ENCODE peak calls at places on chromosomes 5 and 9, in six cellular contexts. One of them, this sample, is unnamed.

GRCh38 chr9:131734165-131734610 is 5.7 kb downstream of the RAPGEF1 start:
- DNase-seq in WTC11: no peak
- DNase-seq in CD8-positive, alpha-beta T cell: peak
- DNase-seq in body of pancreas: peak
- DNase-seq in esophagus muscularis mucosa: no peak
- DNase-seq in lower leg skin: no peak
- DNase-seq in this sample: no peak

GRCh38 chr5:144237851-144238250 is 67.2 kb downstream of the KCTD16 start:
- DNase-seq in body of pancreas: peak
- DNase-seq in esophagus muscularis mucosa: no peak
- DNase-seq in WTC11: no peak
- DNase-seq in lower leg skin: no peak
- DNase-seq in CD8-positive, alpha-beta T cell: no peak
- DNase-seq in this sample: peak

GRCh38 chr9:18493361-18494015 is 19.5 kb downstream of the ADAMTSL1 start:
- DNase-seq in WTC11: no peak
- DNase-seq in lower leg skin: no peak
- DNase-seq in body of pancreas: no peak
- DNase-seq in esophagus muscularis mucosa: no peak
- DNase-seq in CD8-positive, alpha-beta T cell: no peak
- DNase-seq in this sample: peak

GRCh38 chr5:77546-77945 is 14.4 kb upstream of the PLEKHG4B start:
- DNase-seq in WTC11: no peak
- DNase-seq in body of pancreas: no peak
- DNase-seq in CD8-positive, alpha-beta T cell: no peak
- DNase-seq in lower leg skin: no peak
- DNase-seq in esophagus muscularis mucosa: peak
- DNase-seq in this sample: no peak

GRCh38 chr5:133460172-133460758 is 152.1 kb downstream of the FSTL4 start:
- DNase-seq in WTC11: peak
- DNase-seq in body of pancreas: no peak
- DNase-seq in lower leg skin: no peak
- DNase-seq in esophagus muscularis mucosa: no peak
- DNase-seq in CD8-positive, alpha-beta T cell: no peak
- DNase-seq in this sample: no peak

GRCh38 chr9:87570000-87570834 is 72.5 kb downstream of the DAPK1 start:
- DNase-seq in WTC11: no peak
- DNase-seq in lower leg skin: no peak
- DNase-seq in CD8-positive, alpha-beta T cell: no peak
- DNase-seq in body of pancreas: no peak
- DNase-seq in esophagus muscularis mucosa: no peak
- DNase-seq in this sample: no peak

GRCh38 chr5:24703934-24704333 is 59.2 kb upstream of the CDH10 start:
- DNase-seq in CD8-positive, alpha-beta T cell: no peak
- DNase-seq in esophagus muscularis mucosa: no peak
- DNase-seq in lower leg skin: no peak
- DNase-seq in body of pancreas: no peak
- DNase-seq in WTC11: no peak
- DNase-seq in this sample: no peak

GRCh38 chr9:134891016-134891589 is 10.5 kb downstream of the FCN2 start:
- DNase-seq in lower leg skin: no peak
- DNase-seq in body of pancreas: no peak
- DNase-seq in CD8-positive, alpha-beta T cell: no peak
- DNase-seq in WTC11: peak
- DNase-seq in esophagus muscularis mucosa: peak
- DNase-seq in this sample: no peak

GRCh38 chr9:81822263-81822865 is 105.9 kb upstream of the SPATA31D4 start:
- DNase-seq in esophagus muscularis mucosa: no peak
- DNase-seq in body of pancreas: no peak
- DNase-seq in lower leg skin: no peak
- DNase-seq in CD8-positive, alpha-beta T cell: no peak
- DNase-seq in WTC11: no peak
- DNase-seq in this sample: no peak

GRCh38 chr9:5095795-5096194 is 89.6 kb downstream of the INSL6 start:
- DNase-seq in CD8-positive, alpha-beta T cell: no peak
- DNase-seq in body of pancreas: no peak
- DNase-seq in esophagus muscularis mucosa: no peak
- DNase-seq in WTC11: no peak
- DNase-seq in lower leg skin: no peak
- DNase-seq in this sample: no peak

GRCh38 chr5:132506094-132506692 is 15.6 kb upstream of the IRF1 start:
- DNase-seq in esophagus muscularis mucosa: peak
- DNase-seq in CD8-positive, alpha-beta T cell: no peak
- DNase-seq in lower leg skin: no peak
- DNase-seq in body of pancreas: no peak
- DNase-seq in WTC11: no peak
- DNase-seq in this sample: peak

GRCh38 chr5:17190799-17191391 is 26.5 kb upstream of the BASP1 start:
- DNase-seq in lower leg skin: no peak
- DNase-seq in body of pancreas: no peak
- DNase-seq in WTC11: no peak
- DNase-seq in CD8-positive, alpha-beta T cell: no peak
- DNase-seq in esophagus muscularis mucosa: no peak
- DNase-seq in this sample: peak
- TF ChIP-seq CTCF in lower leg skin: no peak
- TF ChIP-seq CTCF in body of pancreas: no peak
- TF ChIP-seq CTCF in WTC11: no peak
- TF ChIP-seq CTCF in CD8-positive, alpha-beta T cell: no peak
- TF ChIP-seq CTCF in esophagus muscularis mucosa: no peak
- TF ChIP-seq CTCF in this sample: peak

GRCh38 chr9:95938724-95939123 is 63.2 kb downstream of the ERCC6L2 start:
- DNase-seq in WTC11: no peak
- DNase-seq in CD8-positive, alpha-beta T cell: no peak
- DNase-seq in lower leg skin: no peak
- DNase-seq in esophagus muscularis mucosa: no peak
- DNase-seq in body of pancreas: no peak
- DNase-seq in this sample: no peak
- TF ChIP-seq CTCF in WTC11: no peak
- TF ChIP-seq CTCF in CD8-positive, alpha-beta T cell: no peak
- TF ChIP-seq CTCF in lower leg skin: no peak
- TF ChIP-seq CTCF in esophagus muscularis mucosa: no peak
- TF ChIP-seq CTCF in body of pancreas: no peak
- TF ChIP-seq CTCF in this sample: peak

DNA sequence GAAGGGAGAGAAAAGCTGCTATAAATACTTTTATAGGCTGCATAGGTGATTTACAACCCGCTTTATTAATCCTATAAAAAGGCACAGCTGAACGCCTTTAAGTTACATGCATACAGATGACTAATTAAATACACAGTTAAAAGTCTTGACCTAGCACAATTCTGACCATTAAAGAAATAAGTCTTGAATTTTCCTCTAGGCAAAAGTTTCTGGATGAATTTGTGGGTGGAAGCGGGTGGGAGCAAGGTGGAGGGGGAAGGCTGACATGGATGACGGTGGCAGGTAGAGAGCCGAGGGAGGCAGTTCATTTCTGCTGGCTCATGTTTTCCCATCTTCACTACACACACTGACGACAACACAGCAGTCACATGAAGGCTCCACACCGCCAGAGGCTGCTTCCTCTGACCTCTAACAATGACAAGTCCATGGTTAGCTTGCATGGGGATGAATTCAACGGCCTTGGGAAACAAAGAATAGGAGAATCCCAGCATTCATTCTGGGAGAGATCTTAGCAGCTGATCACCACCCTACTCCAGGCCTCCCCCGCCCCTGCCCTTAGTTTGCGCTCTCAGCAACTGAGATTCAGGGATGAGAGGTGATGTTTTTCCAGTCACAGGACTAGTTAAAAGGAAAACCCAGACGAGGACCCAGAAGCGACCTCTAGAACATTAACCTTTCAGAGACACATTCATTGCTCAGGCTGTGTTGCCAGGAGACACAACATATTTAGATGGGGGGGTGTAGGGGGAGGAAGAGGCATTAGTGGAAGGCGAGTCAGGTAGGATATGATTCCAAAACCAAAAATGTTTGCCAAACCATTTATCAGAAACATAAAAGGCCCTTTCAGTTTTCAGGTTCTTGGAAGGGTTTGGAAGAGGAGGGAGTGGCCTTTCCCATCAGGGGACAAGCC is 329.4 kb downstream of the PIK3R1 start:
- DNase-seq in WTC11: no peak
- DNase-seq in lower leg skin: no peak
- DNase-seq in esophagus muscularis mucosa: no peak
- DNase-seq in body of pancreas: no peak
- DNase-seq in CD8-positive, alpha-beta T cell: no peak
- DNase-seq in this sample: no peak
- TF ChIP-seq CTCF in WTC11: no peak
- TF ChIP-seq CTCF in lower leg skin: no peak
- TF ChIP-seq CTCF in esophagus muscularis mucosa: no peak
- TF ChIP-seq CTCF in body of pancreas: no peak
- TF ChIP-seq CTCF in CD8-positive, alpha-beta T cell: no peak
- TF ChIP-seq CTCF in this sample: no peak

GRCh38 chr9:128434340-128434739 is 13.7 kb downstream of the CERCAM start:
- DNase-seq in lower leg skin: no peak
- DNase-seq in CD8-positive, alpha-beta T cell: no peak
- DNase-seq in body of pancreas: no peak
- DNase-seq in esophagus muscularis mucosa: no peak
- DNase-seq in WTC11: no peak
- DNase-seq in this sample: no peak

GRCh38 chr9:128428644-128429504 is 8.2 kb downstream of the CERCAM start:
- DNase-seq in body of pancreas: no peak
- DNase-seq in CD8-positive, alpha-beta T cell: no peak
- DNase-seq in lower leg skin: no peak
- DNase-seq in esophagus muscularis mucosa: no peak
- DNase-seq in WTC11: no peak
- DNase-seq in this sample: no peak

GRCh38 chr9:128424268-128424780 is 3.7 kb downstream of the CERCAM start:
- DNase-seq in CD8-positive, alpha-beta T cell: no peak
- DNase-seq in body of pancreas: no peak
- DNase-seq in esophagus muscularis mucosa: no peak
- DNase-seq in lower leg skin: no peak
- DNase-seq in WTC11: no peak
- DNase-seq in this sample: no peak

GRCh38 chr9:128431207-128431606 is 10.6 kb downstream of the CERCAM start:
- DNase-seq in CD8-positive, alpha-beta T cell: no peak
- DNase-seq in body of pancreas: no peak
- DNase-seq in WTC11: no peak
- DNase-seq in lower leg skin: no peak
- DNase-seq in esophagus muscularis mucosa: no peak
- DNase-seq in this sample: no peak

DNA sequence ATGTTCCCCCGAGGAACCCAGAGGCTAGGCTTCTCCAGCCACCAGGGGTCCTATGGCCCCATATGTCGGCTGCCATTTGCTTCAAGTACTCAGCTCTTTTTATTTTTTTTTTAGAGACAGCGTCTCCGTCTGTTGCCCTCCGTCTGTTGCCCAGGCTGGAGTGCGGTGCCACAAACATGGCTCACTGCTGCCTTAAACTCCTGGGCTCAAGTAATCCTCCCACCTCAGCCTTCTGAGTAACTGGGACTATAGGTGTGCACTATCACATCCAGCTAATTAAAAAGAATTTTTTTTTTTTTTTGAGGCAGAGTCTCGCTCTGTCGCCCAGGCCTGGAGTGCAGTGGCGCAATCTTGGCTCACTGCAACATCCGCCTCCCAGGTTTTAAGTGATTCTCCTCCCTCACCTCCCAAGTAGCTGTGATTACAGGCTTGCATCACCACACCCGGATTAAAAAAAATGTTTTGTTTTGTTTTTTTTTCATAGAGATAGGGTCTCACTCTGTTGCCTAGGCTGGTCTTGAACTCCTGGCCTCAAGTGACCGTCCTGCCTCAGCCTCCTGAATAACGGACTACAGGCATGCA is 8.9 kb downstream of the CERCAM start:
- DNase-seq in lower leg skin: no peak
- DNase-seq in esophagus muscularis mucosa: no peak
- DNase-seq in WTC11: no peak
- DNase-seq in body of pancreas: no peak
- DNase-seq in CD8-positive, alpha-beta T cell: no peak
- DNase-seq in this sample: no peak
- TF ChIP-seq CTCF in lower leg skin: no peak
- TF ChIP-seq CTCF in esophagus muscularis mucosa: no peak
- TF ChIP-seq CTCF in WTC11: no peak
- TF ChIP-seq CTCF in body of pancreas: no peak
- TF ChIP-seq CTCF in CD8-positive, alpha-beta T cell: no peak
- TF ChIP-seq CTCF in this sample: no peak

DNA sequence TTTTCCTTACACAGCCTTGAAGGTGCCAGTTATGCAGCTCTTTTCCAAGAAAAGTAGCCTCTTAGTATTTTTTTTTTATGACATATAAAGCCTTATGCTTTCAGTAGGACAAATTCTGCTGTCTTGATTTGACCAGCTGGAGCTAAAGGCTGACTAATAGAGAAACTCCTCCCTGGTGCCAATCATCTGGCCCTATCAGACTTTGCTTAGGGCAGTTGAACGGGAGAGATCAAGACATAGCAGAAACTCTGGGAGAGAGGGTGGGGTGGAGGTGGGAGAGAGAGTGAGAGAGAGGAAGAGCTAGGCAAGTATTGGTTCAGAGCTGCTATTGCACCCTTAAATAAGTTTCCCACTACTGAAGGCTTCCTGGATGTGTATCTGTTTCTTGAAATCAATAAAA is 100.2 kb downstream of the SEC61B start:
- DNase-seq in esophagus muscularis mucosa: peak
- DNase-seq in lower leg skin: no peak
- DNase-seq in body of pancreas: no peak
- DNase-seq in WTC11: no peak
- DNase-seq in CD8-positive, alpha-beta T cell: no peak
- DNase-seq in this sample: no peak
- TF ChIP-seq CTCF in esophagus muscularis mucosa: no peak
- TF ChIP-seq CTCF in lower leg skin: no peak
- TF ChIP-seq CTCF in body of pancreas: no peak
- TF ChIP-seq CTCF in WTC11: no peak
- TF ChIP-seq CTCF in CD8-positive, alpha-beta T cell: no peak
- TF ChIP-seq CTCF in this sample: no peak

DNA sequence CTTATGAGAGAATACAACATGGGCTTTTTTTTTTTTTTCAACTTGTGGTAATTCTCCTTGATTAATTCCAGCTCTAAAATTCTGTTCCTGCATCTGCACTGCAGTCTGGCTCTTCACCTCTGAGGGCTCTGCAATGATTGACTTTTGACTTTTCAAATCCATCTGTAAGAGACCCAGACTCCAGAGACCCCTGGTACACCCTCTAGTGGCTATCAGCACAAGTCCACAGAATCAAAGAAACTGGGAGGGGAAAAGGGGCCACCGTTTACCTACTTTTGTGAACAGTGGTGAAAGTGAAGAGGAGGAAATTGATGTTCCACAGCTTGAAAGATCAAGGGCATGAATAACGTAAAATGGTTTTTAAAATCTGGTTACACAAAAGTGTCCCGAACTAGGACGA is 151.6 kb downstream of the SLIT3 start:
- DNase-seq in WTC11: no peak
- DNase-seq in body of pancreas: no peak
- DNase-seq in lower leg skin: no peak
- DNase-seq in esophagus muscularis mucosa: no peak
- DNase-seq in CD8-positive, alpha-beta T cell: no peak
- DNase-seq in this sample: no peak
- TF ChIP-seq CTCF in WTC11: peak
- TF ChIP-seq CTCF in body of pancreas: no peak
- TF ChIP-seq CTCF in lower leg skin: no peak
- TF ChIP-seq CTCF in esophagus muscularis mucosa: no peak
- TF ChIP-seq CTCF in CD8-positive, alpha-beta T cell: no peak
- TF ChIP-seq CTCF in this sample: peak